ENCODE peak calls at places on chromosomes 16 and 17, in ten cellular contexts. C is NCI-H1092 treated with DMSO at 0.1 percent for 48 hours; D is fibroblast of gingiva; I is COR-L47; G is CD8-positive, alpha-beta memory T cell; Z is cardiac fibroblast; V is HFFc6; Q is bronchial epithelial cell; T is thyroid gland; X is activated T-helper 2 cell treated with anti-CD3 and anti-CD28 coated beads, Interferon-gamma antibody, Interleukin-2, Interleukin-4, amounts not matched to agents 10 μg/mL and 5 μg/mL and 100 μg/mL, durations not matched to agents 14 hours and 24 hours and 36 hours. R is an unnamed sample.

GRCh38 chr17:48132375-48132774 is 24.8 kb downstream of the SNX11 start:
- DNase-seq in C (no peak), D (no peak), I (no peak), G (no peak), Z (no peak), V (no peak), Q (no peak), T (no peak), X (no peak), R (no peak)

GRCh38 chr17:57806083-57806830 is 43.6 kb downstream of the MRPS23 start:
- DNase-seq in C (peak), D (no peak), I (peak), G (no peak), Z (no peak), V (no peak), Q (no peak), T (no peak), X (no peak), R (no peak)

GRCh38 chr16:73887895-73888294 is 408.7 kb upstream of the PSMD7 start:
- DNase-seq in C (no peak), D (no peak), I (no peak), G (no peak), Z (no peak), V (no peak), Q (no peak), T (no peak), X (no peak), R (no peak)

GRCh38 chr16:31010539-31010938 is at the start of gene STX1B:
- DNase-seq in C (peak), D (no peak), I (peak), G (peak), Z (no peak), V (no peak), Q (no peak), T (no peak), X (no peak), R (no peak)

GRCh38 chr17:39916918-39917317 is 1.5 kb downstream of the GSDMB start:
- DNase-seq in C (no peak), D (no peak), I (no peak), G (no peak), Z (peak), V (no peak), Q (no peak), T (no peak), X (no peak), R (no peak)

GRCh38 chr17:49496866-49497146 is 1.7 kb downstream of the NGFR start:
- DNase-seq in C (no peak), D (no peak), I (no peak), G (no peak), Z (no peak), V (no peak), Q (no peak), T (no peak), X (no peak), R (no peak)

GRCh38 chr16:69741951-69742904 is 12.5 kb downstream of the NOB1 start:
- DNase-seq in C (no peak), D (peak), I (no peak), G (no peak), Z (peak), V (peak), Q (no peak), T (peak), X (no peak), R (peak)

GRCh38 chr17:15303293-15303692 is 38.1 kb downstream of the TEKT3 start:
- DNase-seq in C (no peak), D (no peak), I (no peak), G (no peak), Z (peak), V (no peak), Q (no peak), T (no peak), X (no peak), R (no peak)

GRCh38 chr16:66961065-66961744 is at the start of gene CES3:
- DNase-seq in C (peak), D (peak), I (peak), G (peak), Z (peak), V (peak), Q (peak), T (peak), X (peak), R (peak)

GRCh38 chr17:50808888-50809287 is 26.5 kb upstream of the WFIKKN2 start:
- DNase-seq in C (no peak), D (no peak), I (no peak), G (no peak), Z (no peak), V (no peak), Q (no peak), T (no peak), X (no peak), R (no peak)

GRCh38 chr16:23640669-23640958 is 496 bp downstream of the PALB2 start:
- DNase-seq in C (peak), D (no peak), I (no peak), G (no peak), Z (peak), V (no peak), Q (peak), T (no peak), X (no peak), R (peak)

GRCh38 chr16:76294691-76295214 is 17.6 kb downstream of the CNTNAP4 start:
- DNase-seq in C (no peak), D (no peak), I (no peak), G (no peak), Z (no peak), V (no peak), Q (no peak), T (no peak), X (no peak), R (no peak)

GRCh38 chr16:83409347-83409746 is 398.4 kb upstream of the HSBP1 start:
- DNase-seq in C (no peak), D (no peak), I (no peak), G (no peak), Z (no peak), V (no peak), Q (peak), T (no peak), X (no peak), R (no peak)

GRCh38 chr17:71828182-71828596 is 292.6 kb upstream of the SOX9 start:
- DNase-seq in C (peak), D (peak), I (peak), G (no peak), Z (no peak), V (no peak), Q (no peak), T (no peak), X (no peak), R (peak)

GRCh38 chr17:65634533-65634932 is 73.1 kb upstream of the AXIN2 start:
- DNase-seq in C (no peak), D (no peak), I (peak), G (no peak), Z (no peak), V (no peak), Q (no peak), T (no peak), X (no peak), R (no peak)

GRCh38 chr17:29569245-29569950 is 897 bp downstream of the TP53I13 start:
- DNase-seq in C (no peak), D (no peak), I (no peak), G (no peak), Z (peak), V (peak), Q (peak), T (peak), X (no peak), R (peak)

GRCh38 chr17:44887016-44887415 is 12.2 kb downstream of the EFTUD2 start:
- DNase-seq in C (no peak), D (no peak), I (no peak), G (no peak), Z (no peak), V (no peak), Q (no peak), T (no peak), X (no peak), R (no peak)

GRCh38 chr16:69610356-69610755 is 44.6 kb downstream of the NFAT5 start:
- DNase-seq in C (no peak), D (peak), I (no peak), G (no peak), Z (no peak), V (no peak), Q (no peak), T (no peak), X (no peak), R (peak)

GRCh38 chr16:49460786-49461470 is 87.3 kb downstream of the C16orf78 start:
- DNase-seq in C (no peak), D (no peak), I (no peak), G (no peak), Z (no peak), V (no peak), Q (no peak), T (no peak), X (peak), R (no peak)

GRCh38 chr17:49508061-49508865 is 13.2 kb downstream of the NGFR start:
- DNase-seq in C (no peak), D (no peak), I (peak), G (no peak), Z (no peak), V (peak), Q (peak), T (no peak), X (no peak), R (peak)

GRCh38 chr16:1793578-1794220 is at the start of gene IGFALS:
- DNase-seq in C (no peak), D (no peak), I (no peak), G (no peak), Z (no peak), V (no peak), Q (no peak), T (no peak), X (no peak), R (no peak)

GRCh38 chr16:51359141-51359960 is 208.3 kb upstream of the SALL1 start:
- DNase-seq in C (no peak), D (no peak), I (no peak), G (no peak), Z (no peak), V (no peak), Q (no peak), T (no peak), X (no peak), R (no peak)

GRCh38 chr16:67883872-67884261 is 818 bp upstream of the NRN1L start:
- DNase-seq in C (peak), D (peak), I (peak), G (peak), Z (peak), V (no peak), Q (no peak), T (peak), X (peak), R (peak)

GRCh38 chr17:80429356-80430275 is 14.6 kb downstream of the ENDOV start:
- DNase-seq in C (no peak), D (no peak), I (no peak), G (no peak), Z (no peak), V (no peak), Q (no peak), T (no peak), X (no peak), R (no peak)

GRCh38 chr17:15945493-15946209 is 721 bp downstream of the ADORA2B start:
- DNase-seq in C (no peak), D (peak), I (no peak), G (peak), Z (peak), V (no peak), Q (no peak), T (no peak), X (no peak), R (peak)

GRCh38 chr16:29011112-29011511 is 26.3 kb downstream of the LAT start:
- DNase-seq in C (no peak), D (no peak), I (no peak), G (no peak), Z (no peak), V (no peak), Q (no peak), T (no peak), X (no peak), R (no peak)

GRCh38 chr16:3012246-3012645 is 477 bp upstream of the CLDN9 start:
- DNase-seq in C (peak), D (no peak), I (peak), G (no peak), Z (no peak), V (no peak), Q (no peak), T (peak), X (no peak), R (no peak)

GRCh38 chr17:80095038-80095843 is 6.1 kb upstream of the GAA start:
- DNase-seq in C (no peak), D (no peak), I (no peak), G (no peak), Z (no peak), V (no peak), Q (no peak), T (no peak), X (no peak), R (no peak)

GRCh38 chr16:85459529-85460251 is 153.4 kb upstream of the GSE1 start:
- DNase-seq in C (no peak), D (peak), I (no peak), G (no peak), Z (no peak), V (no peak), Q (no peak), T (peak), X (no peak), R (no peak)

GRCh38 chr16:75252049-75252864 is 833 bp upstream of the BCAR1 start:
- DNase-seq in C (no peak), D (no peak), I (no peak), G (no peak), Z (no peak), V (no peak), Q (no peak), T (no peak), X (no peak), R (no peak)

GRCh38 chr16:88993006-88993787 is 16.2 kb upstream of the CBFA2T3 start:
- DNase-seq in C (no peak), D (no peak), I (no peak), G (no peak), Z (no peak), V (no peak), Q (no peak), T (no peak), X (no peak), R (no peak)

GRCh38 chr17:13253746-13254410 is 236.1 kb upstream of the ELAC2 start:
- DNase-seq in C (no peak), D (no peak), I (no peak), G (no peak), Z (no peak), V (no peak), Q (no peak), T (no peak), X (no peak), R (no peak)

GRCh38 chr17:77528516-77529327 is 388.0 kb downstream of the SEC14L1 start:
- DNase-seq in C (peak), D (no peak), I (peak), G (no peak), Z (no peak), V (no peak), Q (no peak), T (no peak), X (no peak), R (no peak)

GRCh38 chr16:74034862-74035261 is 261.8 kb upstream of the PSMD7 start:
- DNase-seq in C (peak), D (peak), I (no peak), G (no peak), Z (peak), V (no peak), Q (peak), T (no peak), X (no peak), R (peak)

GRCh38 chr16:71807905-71808592 is 585 bp downstream of the AP1G1 start:
- DNase-seq in C (peak), D (peak), I (no peak), G (no peak), Z (peak), V (no peak), Q (peak), T (peak), X (no peak), R (peak)